ENCODE peak calls at places on chromosome 9, in four cellular contexts. I is K562, U is A549, P is HepG2. O is an unnamed sample.
A peak's percentile ranks its signal among the peaks of the same experiment; 100 is the strongest.

GRCh38 chr9:84322830-84323229 is 17.7 kb downstream of the SLC28A3 start:
- DNase-seq in I (no peak), U (no peak), P (no peak), O (peak; percentile 7)

GRCh38 chr9:85743290-85744128 is 1.8 kb upstream of the AGTPBP1 start:
- DNase-seq in P (peak; percentile 27), U (peak; percentile 71), I (peak; percentile 37), O (no peak)

GRCh38 chr9:121013911-121014310 is 36.2 kb downstream of the C5 start:
- DNase-seq in P (no peak), I (no peak), U (no peak), O (no peak)

GRCh38 chr9:78236511-78236950 is 656 bp downstream of the CEP78 start:
- DNase-seq in I (no peak), U (peak; percentile 31), P (peak; percentile 17), O (no peak)

GRCh38 chr9:93237535-93237934 is 53.6 kb downstream of the WNK2 start:
- DNase-seq in P (no peak), I (no peak), U (no peak), O (no peak)

GRCh38 chr9:101398930-101399640 is 434 bp downstream of the ZNF189 start:
- DNase-seq in P (no peak), I (peak; percentile 30), U (peak; percentile 3), O (peak; percentile 32)

GRCh38 chr9:131107760-131108159 is 11.4 kb downstream of the AIF1L start:
- DNase-seq in P (no peak), U (no peak), I (no peak), O (no peak)

GRCh38 chr9:111914749-111915424 is 18.3 kb downstream of the UGCG start:
- DNase-seq in I (peak; percentile 49), P (no peak), U (no peak), O (peak; percentile 44)

GRCh38 chr9:20112367-20112766 is 323.5 kb upstream of the SLC24A2 start:
- DNase-seq in U (no peak), I (no peak), P (no peak), O (no peak)

GRCh38 chr9:92807757-92808725 is 43.4 kb upstream of the BICD2 start:
- DNase-seq in U (no peak), I (no peak), P (no peak), O (no peak)

GRCh38 chr9:83039303-83039702 is 23.6 kb downstream of the RASEF start:
- DNase-seq in P (no peak), U (no peak), I (no peak), O (no peak)

GRCh38 chr9:69499959-69500358 is 172.2 kb downstream of the APBA1 start:
- DNase-seq in P (no peak), U (no peak), I (no peak), O (no peak)

GRCh38 chr9:130741831-130742449 is 48.4 kb downstream of the EXOSC2 start:
- DNase-seq in U (peak; percentile 41), P (no peak), I (peak; percentile 21), O (no peak)

DNA sequence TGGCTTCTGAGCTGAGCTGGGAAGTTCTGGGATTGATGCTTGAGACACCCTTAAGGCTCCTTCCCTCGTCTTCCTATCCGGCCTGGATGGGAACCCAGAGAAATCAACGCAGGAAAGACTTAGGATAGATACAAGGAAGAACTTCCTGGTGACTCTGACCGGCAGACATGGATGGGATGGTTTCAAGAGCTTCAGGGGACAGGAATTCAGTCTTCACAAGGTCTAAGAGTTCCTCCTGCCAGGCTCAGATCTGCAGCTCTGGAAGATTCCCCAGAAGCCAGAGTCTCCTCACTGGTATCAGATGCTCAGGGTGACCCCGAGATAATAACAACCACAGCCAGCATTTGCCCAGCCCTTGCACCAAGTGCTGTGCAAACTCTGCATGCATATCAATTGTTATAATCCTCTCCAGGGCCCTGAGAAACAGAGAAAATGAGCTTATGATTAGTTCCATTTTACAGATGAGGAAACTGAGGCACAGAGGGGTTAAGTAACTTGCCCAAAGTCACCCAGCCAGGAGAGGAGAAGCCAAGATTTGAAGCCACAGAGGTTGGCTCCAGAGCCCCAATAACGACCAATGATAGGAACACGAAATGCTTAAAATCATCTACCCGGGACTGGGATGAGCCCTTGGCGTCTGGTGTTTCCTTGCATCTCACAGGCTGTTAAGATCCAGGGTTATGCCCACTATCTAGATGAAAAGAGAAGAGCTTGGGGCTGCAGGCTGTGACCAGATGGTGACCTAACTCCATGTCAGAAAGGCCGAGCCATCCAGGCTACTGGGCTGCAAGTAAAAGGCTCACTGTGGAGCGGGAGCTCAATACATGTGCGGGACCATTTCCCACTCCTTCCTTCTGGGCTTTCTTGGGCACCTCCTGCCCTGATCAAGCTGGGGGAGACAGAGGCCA is 119.8 kb downstream of the C9orf50 start:
- DNase-seq in P (no peak), I (no peak), U (no peak), O (no peak)
- TF ChIP-seq JUN in P (no peak), I (no peak), U (no peak), O (no peak)

GRCh38 chr9:126398403-126399058 is 71.9 kb downstream of the MVB12B start:
- DNase-seq in I (peak; percentile 72), U (peak; percentile 51), P (peak; percentile 37), O (peak; percentile 69)

GRCh38 chr9:126401107-126401506 is 74.5 kb downstream of the MVB12B start:
- DNase-seq in I (no peak), U (no peak), P (no peak), O (no peak)

GRCh38 chr9:126400571-126400970 is 73.9 kb downstream of the MVB12B start:
- DNase-seq in U (no peak), I (no peak), P (no peak), O (no peak)

GRCh38 chr9:126399789-126400188 is 73.2 kb downstream of the MVB12B start:
- DNase-seq in I (no peak), U (no peak), P (no peak), O (no peak)

GRCh38 chr9:126399251-126399650 is 72.6 kb downstream of the MVB12B start:
- DNase-seq in I (no peak), U (no peak), P (no peak), O (no peak)
- TF ChIP-seq MAX in I (no peak), U (no peak), P (no peak), O (no peak)

DNA sequence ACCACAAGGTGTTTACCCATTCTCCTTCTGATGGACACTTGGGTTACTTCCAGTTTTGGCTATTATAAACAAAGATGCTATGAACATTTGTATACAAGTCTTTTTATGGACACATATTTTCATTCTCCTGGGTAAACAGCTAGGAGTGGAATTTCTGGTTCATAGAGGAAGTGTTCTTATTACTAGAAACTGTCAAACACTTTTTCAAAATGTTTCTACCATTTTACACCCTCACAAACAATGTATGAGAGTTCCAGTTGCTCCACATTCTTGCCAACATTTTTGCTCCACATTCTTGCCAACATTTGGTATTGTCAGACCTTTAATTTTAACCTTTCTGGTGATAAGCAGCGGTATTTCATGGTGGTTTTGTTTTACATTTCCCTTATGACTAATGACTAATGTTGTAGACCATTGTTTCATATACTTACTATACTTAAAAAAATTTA is 28.4 kb upstream of the STXBP1 start:
- DNase-seq in I (no peak), U (no peak), P (no peak), O (peak; percentile 78)
- TF ChIP-seq MYC in I (no peak), U (no peak), P (no peak), O (no peak)

DNA sequence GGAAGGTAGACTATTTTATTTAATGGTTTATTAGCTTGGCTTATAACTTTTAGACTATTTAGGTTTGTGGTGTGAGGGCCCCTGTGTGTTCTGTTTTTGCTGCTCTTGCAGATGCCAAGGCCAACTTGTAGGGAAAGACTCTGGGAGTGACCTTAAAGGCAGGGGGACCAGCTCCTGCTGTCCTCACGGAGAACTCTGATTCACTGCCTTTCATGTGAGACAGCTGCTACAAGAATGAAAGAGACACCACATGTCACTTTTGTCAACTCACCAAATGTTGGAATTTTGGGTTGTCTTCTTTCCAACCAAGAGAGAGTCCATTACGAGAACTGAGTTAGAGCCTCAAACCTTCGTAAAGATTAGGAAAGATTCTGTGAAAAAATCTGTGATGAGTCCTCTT is 258.3 kb upstream of the ADAMTSL1 start:
- DNase-seq in I (no peak), U (no peak), P (no peak), O (no peak)
- TF ChIP-seq JUN in I (no peak), U (no peak), P (no peak), O (no peak)

GRCh38 chr9:97075289-97075870 is 36.4 kb upstream of the CTSV start:
- DNase-seq in U (no peak), P (peak; percentile 68), I (no peak), O (peak; percentile 56)
- TF ChIP-seq MAX in U (no peak), P (no peak), I (no peak), O (no peak)

GRCh38 chr9:134682651-134683364 is 41.2 kb downstream of the COL5A1 start:
- DNase-seq in U (no peak), I (no peak), P (no peak), O (no peak)

GRCh38 chr9:134680393-134681060 is 38.9 kb downstream of the COL5A1 start:
- DNase-seq in P (no peak), I (no peak), U (no peak), O (no peak)

GRCh38 chr9:134679616-134680392 is 38.2 kb downstream of the COL5A1 start:
- DNase-seq in P (no peak), U (no peak), I (no peak), O (no peak)

GRCh38 chr9:134682026-134682425 is 40.4 kb downstream of the COL5A1 start:
- DNase-seq in P (no peak), I (no peak), U (no peak), O (no peak)

GRCh38 chr9:134681061-134681661 is 39.6 kb downstream of the COL5A1 start:
- DNase-seq in U (no peak), P (no peak), I (no peak), O (no peak)
- TF ChIP-seq MYC in U (no peak), P (no peak), I (no peak), O (no peak)

GRCh38 chr9:95316794-95317118 is 753 bp downstream of the FANCC start:
- DNase-seq in U (peak; percentile 90), I (peak; percentile 92), P (peak; percentile 78), O (peak; percentile 58)
- TF ChIP-seq JUN in U (no peak), I (no peak), P (no peak), O (no peak)